ENCODE peak calls at places on chromosomes 7 and 10, in five cellular contexts. V, L, N, U and G are unnamed samples.
A peak's percentile ranks its signal among the peaks of the same experiment; 100 is the strongest.

GRCh38 chr7:54846272-54846671 is 87.3 kb upstream of the SEC61G start:
- DNase-seq in L (no peak), V (no peak), U (no peak), N (no peak), G (no peak)

GRCh38 chr10:68553599-68553998 is 6.5 kb upstream of the TET1 start:
- DNase-seq in N (no peak), V (no peak), L (no peak), U (no peak), G (no peak)

GRCh38 chr7:111436608-111437007 is 125.7 kb downstream of the IMMP2L start:
- DNase-seq in V (no peak), N (no peak), U (no peak), L (no peak), G (no peak)

GRCh38 chr10:119478111-119479047 is 64.1 kb downstream of the RGS10 start:
- DNase-seq in L (no peak), N (peak; percentile 82), V (no peak), U (no peak), G (no peak)

GRCh38 chr7:43465581-43466554 is 117.0 kb upstream of the STK17A start:
- DNase-seq in U (no peak), N (no peak), V (no peak), L (no peak), G (no peak)

GRCh38 chr7:40297741-40298311 is 163.0 kb downstream of the SUGCT start:
- DNase-seq in N (no peak), U (peak; percentile 64), L (no peak), V (no peak), G (no peak)

GRCh38 chr7:29563590-29564454 is at the start of gene PRR15:
- DNase-seq in V (peak; percentile 89), N (no peak), U (peak; percentile 24), L (peak; percentile 90), G (no peak)

GRCh38 chr10:50604823-50605222 is 18.9 kb downstream of the SGMS1 start:
- DNase-seq in L (no peak), U (no peak), V (no peak), N (no peak), G (no peak)

GRCh38 chr10:132879408-132880147 is 62.8 kb downstream of the CFAP46 start:
- DNase-seq in L (peak; percentile 19), U (no peak), N (no peak), V (peak; percentile 24), G (no peak)

GRCh38 chr7:101954494-101954893 is 137.1 kb downstream of the CUX1 start:
- DNase-seq in L (no peak), V (no peak), U (no peak), N (peak; percentile 46), G (no peak)

GRCh38 chr10:3909339-3909738 is 124.3 kb upstream of the KLF6 start:
- DNase-seq in U (no peak), N (no peak), L (no peak), V (no peak), G (no peak)

GRCh38 chr7:157645539-157645938 is 308.7 kb downstream of the DNAJB6 start:
- DNase-seq in L (no peak), N (no peak), V (no peak), U (no peak), G (no peak)

GRCh38 chr7:157463245-157463644 is 126.4 kb downstream of the DNAJB6 start:
- DNase-seq in U (no peak), L (no peak), V (peak; percentile 9), N (no peak), G (no peak)

GRCh38 chr10:113329121-113329596 is 223.7 kb upstream of the HABP2 start:
- DNase-seq in V (no peak), U (peak; percentile 58), N (no peak), L (no peak), G (peak; percentile 15)

GRCh38 chr7:138063400-138063799 is 12.9 kb upstream of the AKR1D1 start:
- DNase-seq in N (no peak), L (no peak), U (no peak), V (no peak), G (no peak)

GRCh38 chr10:103870503-103870902 is 15.1 kb upstream of the SH3PXD2A start:
- DNase-seq in L (no peak), V (no peak), U (peak; percentile 46), N (no peak), G (no peak)
- H3K4me3 ChIP-seq in L (no peak overlapping the region), V (no peak overlapping the region), U (no peak overlapping the region), N (no peak overlapping the region), G (no peak overlapping the region)

GRCh38 chr10:48507494-48507893 is 97.4 kb downstream of the ARHGAP22 start:
- DNase-seq in N (no peak), L (no peak), U (no peak), V (no peak), G (no peak)

GRCh38 chr10:48503293-48503911 is 101.5 kb downstream of the ARHGAP22 start:
- DNase-seq in V (peak; percentile 19), N (no peak), U (no peak), L (no peak), G (no peak)

GRCh38 chr10:48504141-48504885 is 100.6 kb downstream of the ARHGAP22 start:
- DNase-seq in L (no peak), N (no peak), V (peak; percentile 23), U (no peak), G (no peak)

GRCh38 chr10:48506147-48506917 is 98.5 kb downstream of the ARHGAP22 start:
- DNase-seq in U (peak; percentile 30), L (no peak), N (peak; percentile 66), V (peak; percentile 24), G (no peak)

DNA sequence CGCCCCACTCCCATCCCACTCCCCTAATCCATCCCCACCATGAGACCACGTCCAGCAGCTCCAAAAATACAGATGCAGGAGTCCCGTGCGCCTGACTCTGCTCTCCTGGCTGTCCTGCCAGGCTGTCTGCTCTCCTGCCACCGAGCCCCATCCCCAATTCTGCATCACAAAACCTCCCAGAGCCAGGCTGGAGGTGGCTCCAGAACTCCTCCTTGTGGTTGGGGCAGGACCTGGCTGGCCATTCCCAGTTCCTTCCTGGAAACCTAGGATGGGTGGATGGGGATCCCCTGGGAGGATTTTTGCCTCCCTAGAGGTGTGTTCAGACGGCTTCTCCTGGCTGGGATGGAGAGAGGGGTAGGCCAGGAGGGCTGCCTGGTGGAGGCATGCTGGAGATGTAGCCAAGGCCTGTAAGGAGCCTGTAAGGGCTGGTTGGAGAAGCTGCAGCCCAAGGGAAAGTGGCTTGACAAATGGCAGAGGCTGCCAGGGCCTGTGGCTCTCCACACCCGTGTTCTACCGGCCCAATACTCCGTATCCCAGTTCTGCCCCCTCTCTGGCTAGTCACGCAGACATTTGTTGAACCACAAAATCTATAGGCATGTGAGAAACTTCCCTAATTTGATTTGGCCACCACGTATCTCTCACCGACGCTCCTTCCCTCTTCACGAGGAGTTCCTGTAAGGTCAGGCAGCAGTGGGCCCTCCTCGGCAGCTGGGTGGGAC is 99.3 kb downstream of the ARHGAP22 start:
- DNase-seq in U (no peak), L (no peak), V (peak; percentile 17), N (no peak), G (no peak)
- TF ChIP-seq CTCF in U (peak; percentile 27), L (no peak), V (no peak), N (no peak), G (peak; percentile 21)

GRCh38 chr10:31912898-31913847 is 15.5 kb downstream of the ARHGAP12 start:
- DNase-seq in L (no peak), U (peak; percentile 48), N (no peak), V (no peak), G (peak; percentile 41)
- H3K4me3 ChIP-seq in L (no peak overlapping the region), U (no peak overlapping the region), N (no peak overlapping the region), V (peak overlapping the region; percentile 2), G (peak overlapping the region; percentile 18)

GRCh38 chr10:127762925-127763324 is 25.9 kb downstream of the FOXI2 start:
- DNase-seq in V (no peak), L (no peak), N (no peak), U (no peak), G (no peak)

GRCh38 chr10:127759276-127759675 is 22.3 kb downstream of the FOXI2 start:
- DNase-seq in U (no peak), L (no peak), V (no peak), N (no peak), G (no peak)

GRCh38 chr10:127756264-127756663 is 19.3 kb downstream of the FOXI2 start:
- DNase-seq in N (no peak), V (no peak), U (no peak), L (no peak), G (no peak)

GRCh38 chr10:127755758-127756157 is 18.8 kb downstream of the FOXI2 start:
- DNase-seq in L (no peak), U (no peak), N (no peak), V (no peak), G (no peak)

GRCh38 chr10:127757033-127757432 is 20.0 kb downstream of the FOXI2 start:
- DNase-seq in L (no peak), N (peak; percentile 22), V (no peak), U (no peak), G (no peak)
- TF ChIP-seq CTCF in L (no peak), N (peak; percentile 18), V (no peak), U (no peak), G (no peak)

DNA sequence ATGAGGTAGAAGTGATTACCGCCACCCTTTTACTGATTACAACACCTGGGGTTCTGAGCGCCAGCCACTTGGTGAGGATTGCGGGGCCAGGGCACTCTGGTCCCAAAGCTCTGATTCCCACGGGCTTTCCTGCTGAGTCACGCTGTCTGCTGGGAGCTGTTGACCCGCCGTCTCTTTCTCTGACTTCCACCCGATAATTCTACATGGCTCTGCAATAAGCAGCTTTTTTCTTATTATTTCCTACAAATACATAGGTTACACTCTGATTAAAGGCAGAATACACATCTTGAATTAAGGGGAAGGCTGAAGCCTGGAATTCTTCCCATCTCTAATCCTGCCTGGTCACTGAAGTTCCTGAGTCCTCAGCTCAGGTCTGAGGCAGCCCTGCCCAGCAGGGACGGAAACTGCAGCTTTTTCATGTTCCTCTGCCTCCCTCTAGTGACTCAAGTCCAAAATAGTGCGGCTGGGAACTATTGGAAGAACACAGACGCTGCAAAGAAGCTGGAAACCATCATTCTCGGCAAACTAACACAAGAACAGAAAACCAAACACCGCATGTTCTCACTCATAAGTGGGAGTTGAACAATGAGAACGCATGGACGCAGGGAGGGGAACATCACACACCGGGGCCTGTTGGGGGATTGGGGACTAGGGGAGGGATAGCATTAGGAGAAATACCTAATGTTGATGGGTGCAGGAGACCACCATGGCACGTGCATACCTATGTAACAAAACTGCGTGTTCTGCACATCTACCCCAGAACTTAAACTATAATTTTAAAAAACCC is 178.3 kb downstream of the PRKCQ start:
- DNase-seq in N (peak; percentile 82), U (peak; percentile 94), L (peak; percentile 59), V (peak; percentile 81), G (peak; percentile 86)
- H3K4me3 ChIP-seq in N (no peak overlapping the region), U (peak overlapping the region; percentile 30), L (no peak overlapping the region), V (peak overlapping the region; percentile 32), G (peak overlapping the region; percentile 14)